ENCODE peak calls at places on chromosome 5, in seven cellular contexts. Z is GM10248, C is HTR-8/SVneo, R is kidney epithelial cell, A is foreskin keratinocyte, M is body of pancreas, H is Peyer's patch. U is an unnamed sample.

GRCh38 chr5:9546973-9547947 is 1.4 kb upstream of the SEMA5A start:
- DNase-seq in R (no peak), H (no peak), M (peak; percentile 66), Z (no peak), A (peak; percentile 57), C (peak; percentile 47), U (no peak)

GRCh38 chr5:61332369-61332745 is 299 bp downstream of the ZSWIM6 start:
- DNase-seq in C (no peak), A (no peak), M (peak; percentile 53), H (peak; percentile 70), Z (peak; percentile 33), R (no peak), U (peak; percentile 66)

GRCh38 chr5:5523066-5523505 is 100.6 kb downstream of the ICE1 start:
- DNase-seq in C (no peak), M (no peak), Z (peak; percentile 34), R (no peak), H (no peak), A (no peak), U (peak; percentile 36)

GRCh38 chr5:72234265-72234700 is 85.8 kb downstream of the MRPS27 start:
- DNase-seq in A (peak; percentile 69), H (no peak), C (peak; percentile 44), Z (peak; percentile 50), M (no peak), R (no peak), U (peak; percentile 47)

GRCh38 chr5:159412284-159413046 is 82.2 kb upstream of the IL12B start:
- DNase-seq in A (no peak), M (no peak), R (no peak), C (no peak), Z (peak; percentile 22), H (peak; percentile 65), U (no peak)

GRCh38 chr5:126531543-126532120 is 63.4 kb downstream of the ALDH7A1 start:
- DNase-seq in A (no peak), C (no peak), R (no peak), Z (no peak), M (no peak), H (no peak), U (no peak)

GRCh38 chr5:97245371-97245770 is 62.3 kb upstream of the RIOK2 start:
- DNase-seq in M (no peak), A (no peak), H (no peak), R (no peak), C (no peak), Z (no peak), U (no peak)

GRCh38 chr5:83149671-83150070 is 72.3 kb downstream of the XRCC4 start:
- DNase-seq in Z (no peak), A (no peak), C (no peak), R (peak; percentile 65), M (no peak), H (no peak), U (no peak)

GRCh38 chr5:86666981-86667380 is 49.2 kb downstream of the COX7C start:
- DNase-seq in R (no peak), C (no peak), Z (no peak), H (no peak), A (no peak), M (no peak), U (no peak)

GRCh38 chr5:91499943-91500531 is 116.9 kb upstream of the ARRDC3 start:
- DNase-seq in H (no peak), A (peak; percentile 19), M (no peak), C (peak; percentile 17), Z (peak; percentile 20), R (no peak), U (peak; percentile 32)

GRCh38 chr5:141420855-141421488 is at the start of gene PCDHGA11:
- DNase-seq in H (peak; percentile 67), C (no peak), R (no peak), M (no peak), A (peak; percentile 72), Z (peak; percentile 69), U (peak; percentile 71)

GRCh38 chr5:108060340-108060739 is 321.6 kb downstream of the FBXL17 start:
- DNase-seq in H (no peak), C (no peak), R (no peak), A (no peak), Z (no peak), M (no peak), U (no peak)

GRCh38 chr5:52915176-52915875 is 73.8 kb upstream of the ITGA2 start:
- DNase-seq in M (peak; percentile 37), C (peak; percentile 87), H (peak; percentile 64), R (peak; percentile 19), Z (peak; percentile 62), A (peak; percentile 74), U (peak; percentile 60)

GRCh38 chr5:155952486-155953105 is 374.4 kb upstream of the SGCD start:
- DNase-seq in R (no peak), H (no peak), A (no peak), C (no peak), Z (no peak), M (no peak), U (no peak)

GRCh38 chr5:179111267-179112207 is 51.4 kb downstream of the ZNF354C start:
- DNase-seq in C (no peak), A (no peak), Z (no peak), H (peak; percentile 7), R (no peak), M (no peak), U (no peak)

GRCh38 chr5:132190161-132190817 is 37.4 kb downstream of the P4HA2 start:
- DNase-seq in R (peak; percentile 23), M (peak; percentile 27), C (peak; percentile 79), Z (peak; percentile 63), A (peak; percentile 62), H (no peak), U (peak; percentile 70)

GRCh38 chr5:151078490-151079262 is 2.2 kb downstream of the TNIP1 start:
- DNase-seq in A (no peak), Z (peak; percentile 79), H (peak; percentile 79), M (peak; percentile 53), R (no peak), C (no peak), U (peak; percentile 82)

GRCh38 chr5:99928490-99928889 is 606.7 kb upstream of the FAM174A start:
- DNase-seq in Z (no peak), M (no peak), C (no peak), H (no peak), A (no peak), R (no peak), U (no peak)

GRCh38 chr5:151222769-151223446 is 984 bp downstream of the CCDC69 start:
- DNase-seq in C (no peak), H (peak; percentile 88), Z (peak; percentile 69), A (no peak), M (peak; percentile 61), R (no peak), U (peak; percentile 68)

GRCh38 chr5:532521-533242 is 8.4 kb upstream of the SLC9A3 start:
- DNase-seq in A (no peak), H (no peak), M (no peak), R (no peak), C (no peak), Z (no peak), U (no peak)

GRCh38 chr5:156825688-156826087 is 24.4 kb upstream of the PPP1R2B start:
- DNase-seq in M (no peak), A (no peak), Z (no peak), R (no peak), H (no peak), C (no peak), U (no peak)

GRCh38 chr5:73447234-73448071 is 1.1 kb downstream of the FOXD1 start:
- DNase-seq in Z (no peak), H (peak; percentile 71), R (no peak), A (no peak), M (peak; percentile 17), C (no peak), U (peak; percentile 39)

GRCh38 chr5:74801941-74802340 is 34.9 kb downstream of the NSA2 start:
- DNase-seq in R (no peak), C (no peak), A (peak; percentile 45), Z (no peak), M (no peak), H (no peak), U (no peak)

GRCh38 chr5:169107316-169107715 is 193.6 kb downstream of the SLIT3 start:
- DNase-seq in C (peak; percentile 51), M (no peak), A (no peak), H (no peak), Z (no peak), R (no peak), U (no peak)

GRCh38 chr5:179607449-179607931 is 16.0 kb downstream of the HNRNPH1 start:
- DNase-seq in C (no peak), Z (no peak), H (no peak), A (no peak), M (peak; percentile 50), R (no peak), U (no peak)

GRCh38 chr5:59407967-59408366 is 485.6 kb downstream of the PDE4D start:
- DNase-seq in Z (no peak), H (no peak), R (no peak), C (no peak), A (no peak), M (no peak), U (no peak)

GRCh38 chr5:137461636-137462596 is 37.2 kb downstream of the SPOCK1 start:
- DNase-seq in M (no peak), R (no peak), H (no peak), A (no peak), Z (no peak), C (no peak), U (no peak)

GRCh38 chr5:148125641-148126040 is 42.7 kb upstream of the SPINK14 start:
- DNase-seq in R (no peak), C (no peak), A (peak; percentile 20), H (no peak), Z (no peak), M (no peak), U (no peak)

GRCh38 chr5:135973323-135974018 is 18.7 kb upstream of the LECT2 start:
- DNase-seq in R (no peak), H (no peak), A (peak; percentile 63), M (peak; percentile 13), C (no peak), Z (no peak), U (no peak)

GRCh38 chr5:176578391-176578808 is 29.3 kb downstream of the CDHR2 start:
- DNase-seq in R (no peak), M (peak; percentile 85), Z (peak; percentile 65), C (peak; percentile 59), H (peak; percentile 78), A (peak; percentile 53), U (peak; percentile 68)

GRCh38 chr5:14497276-14497675 is 84.3 kb upstream of the OTULINL start:
- DNase-seq in C (no peak), Z (no peak), M (no peak), H (no peak), R (no peak), A (no peak), U (no peak)

GRCh38 chr5:33075731-33076130 is 364.6 kb downstream of the NPR3 start:
- DNase-seq in C (no peak), M (no peak), H (no peak), R (no peak), Z (no peak), A (peak; percentile 6), U (no peak)

GRCh38 chr5:127425868-127426267 is 91.6 kb upstream of the PRRC1 start:
- DNase-seq in R (no peak), M (no peak), Z (no peak), C (no peak), H (no peak), A (no peak), U (no peak)

U was measured in GM13977.